ENCODE peak calls at places on chromosomes 3 and 15, in ten cellular contexts. Y is CD8-positive, alpha-beta T cell; D is heart left ventricle; V is gastrocnemius medialis; C is brain microvascular endothelial cell; B is breast epithelium; N is MM.1S; T is Calu3; H is SK-N-SH; Z is esophagus squamous epithelium. A is an unnamed sample.

GRCh38 chr15:68149059-68149458 is 56.1 kb downstream of the CALML4 start:
- DNase-seq in Z (no peak), V (no peak), B (no peak), D (no peak), H (no peak), N (no peak), T (no peak), Y (no peak), C (peak), A (no peak)

GRCh38 chr3:111484666-111485065 is 57.3 kb upstream of the CD96 start:
- DNase-seq in Z (no peak), V (no peak), T (no peak), B (no peak), Y (no peak), D (no peak), C (no peak), N (no peak), H (peak), A (no peak)

GRCh38 chr3:143652118-143652517 is 196.2 kb downstream of the SLC9A9 start:
- DNase-seq in H (no peak), V (no peak), B (no peak), C (no peak), T (no peak), Z (no peak), N (no peak), Y (no peak), D (no peak), A (no peak)

GRCh38 chr3:85251766-85252165 is 293.0 kb downstream of the CADM2 start:
- DNase-seq in D (no peak), N (peak), C (no peak), Z (no peak), V (no peak), H (no peak), B (no peak), T (no peak), Y (no peak), A (no peak)

GRCh38 chr3:134363381-134363755 is 10.9 kb downstream of the AMOTL2 start:
- DNase-seq in V (no peak), C (no peak), Y (no peak), N (no peak), B (no peak), Z (no peak), H (peak), T (no peak), D (no peak), A (no peak)

GRCh38 chr3:16290827-16291196 is 25.8 kb downstream of the OXNAD1 start:
- DNase-seq in D (no peak), Z (no peak), B (no peak), H (no peak), Y (no peak), N (peak), C (no peak), T (no peak), V (no peak), A (no peak)

GRCh38 chr3:95705786-95706418 is 1108.5 kb upstream of the EPHA6 start:
- DNase-seq in Z (no peak), H (no peak), T (no peak), B (no peak), N (peak), V (no peak), C (no peak), Y (no peak), D (no peak), A (no peak)

GRCh38 chr3:41265823-41266273 is 66.5 kb downstream of the CTNNB1 start:
- DNase-seq in D (no peak), Z (no peak), Y (no peak), N (no peak), T (no peak), V (no peak), C (peak), B (no peak), H (peak), A (no peak)

GRCh38 chr3:31235062-31235704 is 297.5 kb upstream of the STT3B start:
- DNase-seq in T (no peak), B (no peak), H (peak), V (no peak), Z (no peak), D (no peak), Y (no peak), C (no peak), N (no peak), A (no peak)

GRCh38 chr15:34437687-34438086 is at the start of gene GOLGA8A:
- DNase-seq in N (peak), D (peak), H (peak), Z (no peak), C (peak), B (no peak), V (peak), T (peak), Y (peak), A (no peak)

DNA sequence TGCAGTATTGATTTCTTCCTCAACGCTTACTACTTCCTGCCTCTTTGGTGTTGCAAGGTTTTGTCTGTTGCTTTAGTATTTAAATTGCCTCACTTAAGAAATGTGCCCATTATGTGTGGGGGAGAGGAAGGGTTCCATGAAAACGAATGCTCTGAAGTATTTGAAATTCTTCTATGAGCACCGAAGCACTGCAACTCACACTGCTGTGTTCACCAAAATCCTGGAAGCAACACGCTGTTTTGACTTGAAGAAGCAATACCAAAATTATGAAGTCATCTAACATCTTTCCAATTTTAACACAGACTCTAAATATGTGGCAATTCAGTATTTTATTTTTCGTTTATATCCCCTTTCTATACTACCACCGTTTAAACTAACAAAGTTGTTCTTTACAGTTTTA is 101.5 kb downstream of the RBMS3 start:
- DNase-seq in Z (no peak), D (no peak), C (no peak), N (no peak), V (no peak), Y (no peak), T (no peak), B (no peak), H (no peak), A (no peak)
- TF ChIP-seq CTCF in Z (no peak), D (no peak), C (no peak), N (no peak), V (no peak), Y (no peak), T (no peak), B (no peak), H (no peak), A (no peak)

GRCh38 chr15:78058401-78058935 is 19.0 kb downstream of the TBC1D2B start:
- DNase-seq in T (no peak), N (no peak), C (no peak), B (no peak), Z (no peak), D (no peak), Y (no peak), V (no peak), H (no peak), A (no peak)
- TF ChIP-seq CTCF in T (no peak), N (no peak), C (no peak), B (no peak), Z (no peak), D (no peak), Y (no peak), V (no peak), H (no peak), A (no peak)

GRCh38 chr15:86268558-86268957 is 188.9 kb downstream of the AGBL1 start:
- DNase-seq in N (no peak), H (no peak), Y (no peak), C (no peak), V (no peak), Z (no peak), B (no peak), D (no peak), T (no peak), A (no peak)

GRCh38 chr15:86266896-86267484 is 187.3 kb downstream of the AGBL1 start:
- DNase-seq in H (no peak), Y (no peak), D (no peak), C (no peak), Z (no peak), N (no peak), T (no peak), B (no peak), V (no peak), A (no peak)

GRCh38 chr15:86267892-86268291 is 188.2 kb downstream of the AGBL1 start:
- DNase-seq in Y (no peak), N (no peak), B (no peak), V (no peak), Z (no peak), C (no peak), T (no peak), D (no peak), H (no peak), A (no peak)

DNA sequence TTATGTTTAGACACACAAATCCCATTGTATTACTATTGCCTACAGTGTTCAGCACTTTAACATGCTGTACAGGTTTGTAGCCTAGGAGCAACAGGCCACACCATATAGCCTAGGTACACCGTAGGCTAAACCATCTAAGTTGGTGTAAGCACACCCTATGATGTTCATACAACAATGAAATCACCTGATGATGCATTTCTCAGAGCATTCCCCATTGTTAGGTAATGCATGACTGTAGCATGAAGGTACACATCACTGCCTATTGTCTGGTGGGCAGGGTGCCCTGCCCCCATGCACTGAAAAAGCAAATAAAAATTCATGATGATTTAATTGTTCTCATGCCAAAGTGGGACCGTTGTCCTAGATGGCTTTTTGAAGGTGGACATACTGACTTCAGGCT is 183.6 kb downstream of the AGBL1 start:
- DNase-seq in H (no peak), C (no peak), B (no peak), N (no peak), D (no peak), Z (no peak), Y (no peak), T (no peak), V (no peak), A (no peak)
- TF ChIP-seq CTCF in H (no peak), C (no peak), B (no peak), N (no peak), D (no peak), Z (no peak), Y (no peak), T (no peak), V (no peak), A (no peak)

GRCh38 chr15:79769933-79770332 is 126.9 kb downstream of the MTHFS start:
- DNase-seq in T (no peak), V (no peak), Y (no peak), N (no peak), C (no peak), B (no peak), D (no peak), Z (no peak), H (no peak), A (peak)

DNA sequence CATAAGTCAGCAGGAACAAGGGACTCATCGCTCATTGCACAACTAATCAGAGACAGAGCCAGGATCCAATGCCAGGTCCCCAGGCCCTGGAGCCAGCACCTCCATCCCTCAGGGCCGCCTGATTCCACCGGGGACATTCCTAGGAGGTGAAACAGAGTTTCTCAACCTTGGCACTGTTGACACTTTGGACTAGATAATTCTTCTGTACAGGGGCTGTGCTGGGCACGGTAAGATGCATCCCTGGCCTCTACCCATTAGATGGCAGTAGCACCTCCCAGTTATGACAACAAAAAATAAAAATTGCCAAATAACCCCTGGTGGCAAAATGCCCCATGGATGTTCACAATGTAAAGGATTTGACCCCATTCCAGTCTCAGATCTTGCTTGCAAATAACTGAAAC is 127.7 kb downstream of the MTHFS start:
- DNase-seq in T (peak), B (peak), H (peak), D (no peak), Z (no peak), V (no peak), N (no peak), C (peak), Y (no peak), A (peak)
- TF ChIP-seq CTCF in T (peak), B (peak), H (peak), D (peak), Z (no peak), V (peak), N (peak), C (peak), Y (no peak), A (peak)

GRCh38 chr3:63588897-63589296 is 63.6 kb upstream of the SNTN start:
- DNase-seq in B (no peak), T (no peak), Z (no peak), D (no peak), Y (no peak), N (no peak), V (no peak), C (no peak), H (no peak), A (no peak)
- TF ChIP-seq CTCF in B (no peak), T (no peak), Z (no peak), D (no peak), Y (no peak), N (peak), V (no peak), C (no peak), H (peak), A (no peak)

GRCh38 chr3:60906283-60906682 is 345.0 kb downstream of the FHIT start:
- DNase-seq in V (no peak), B (no peak), T (no peak), Z (no peak), N (no peak), D (no peak), Y (no peak), C (no peak), H (no peak), A (no peak)
- TF ChIP-seq CTCF in V (no peak), B (no peak), T (no peak), Z (no peak), N (no peak), D (no peak), Y (no peak), C (no peak), H (no peak), A (no peak)

DNA sequence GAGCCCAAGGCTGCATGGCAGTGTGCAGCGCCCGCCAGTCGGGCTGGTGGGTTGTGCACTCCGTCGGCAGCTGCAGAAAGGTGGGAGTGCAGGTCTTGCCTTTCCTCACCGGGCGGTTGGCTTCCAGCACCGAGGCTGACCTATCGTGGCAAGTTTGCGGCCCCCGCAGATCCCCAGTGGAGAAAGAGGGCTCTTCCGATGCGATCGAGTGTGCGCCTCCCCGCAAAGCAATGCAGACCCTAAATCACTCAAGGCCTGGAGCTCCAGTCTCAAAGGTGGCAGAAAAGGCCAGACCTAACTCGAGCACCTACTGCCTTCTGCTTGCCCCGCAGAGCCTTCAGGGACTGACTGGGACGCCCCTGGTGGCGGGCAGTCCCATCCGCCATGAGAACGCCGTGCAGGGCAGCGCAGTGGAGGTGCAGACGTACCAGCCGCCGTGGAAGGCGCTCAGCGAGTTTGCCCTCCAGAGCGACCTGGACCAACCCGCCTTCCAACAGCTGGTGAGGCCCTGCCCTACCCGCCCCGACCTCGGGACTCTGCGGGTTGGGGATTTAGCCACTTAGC is 4.3 kb downstream of the ISL2 start:
- DNase-seq in T (peak), V (peak), C (no peak), H (no peak), N (peak), Y (peak), Z (no peak), B (no peak), D (no peak), A (peak)
- TF ChIP-seq CTCF in T (no peak), V (no peak), C (peak), H (no peak), N (peak), Y (no peak), Z (no peak), B (no peak), D (no peak), A (no peak)

GRCh38 chr3:63661242-63661641 is 8.8 kb downstream of the SNTN start:
- DNase-seq in V (no peak), T (peak), D (no peak), H (no peak), C (peak), Z (no peak), Y (no peak), N (no peak), B (no peak), A (no peak)
- TF ChIP-seq CTCF in V (no peak), T (no peak), D (no peak), H (peak), C (peak), Z (no peak), Y (no peak), N (no peak), B (no peak), A (no peak)

A was measured in osteocyte.